ENCODE peak calls at places on chromosomes 5 and 9, in ten cellular contexts. P is brain microvascular endothelial cell; X is naive thymus-derived CD4-positive, alpha-beta T cell; A is GM06990; W is H7; N is AG04450; B is A673; S is SJSA1; L is astrocyte; O is Peyer's patch. E is an unnamed sample.

GRCh38 chr9:133684461-133685361 is 48.5 kb downstream of the DBH start:
- DNase-seq in B (no peak), P (no peak), S (no peak), A (no peak), O (no peak), W (no peak), L (no peak), X (no peak), N (no peak), E (no peak)

GRCh38 chr5:112049738-112050137 is 292.7 kb upstream of the NREP start:
- DNase-seq in N (no peak), X (no peak), O (no peak), B (no peak), W (no peak), S (peak; percentile 83), A (no peak), L (no peak), P (no peak), E (no peak)

GRCh38 chr5:176870110-176870591 is 29.0 kb downstream of the HK3 start:
- DNase-seq in S (peak; percentile 81), N (peak; percentile 3), O (no peak), P (peak; percentile 43), B (peak; percentile 19), X (no peak), A (no peak), W (peak; percentile 95), L (peak; percentile 10), E (peak; percentile 60)

GRCh38 chr5:146947181-146947941 is 68.8 kb upstream of the PPP2R2B start:
- DNase-seq in N (no peak), W (no peak), P (no peak), A (no peak), S (no peak), B (peak; percentile 56), X (no peak), L (no peak), O (no peak), E (no peak)

GRCh38 chr9:127393680-127394079 is 3.3 kb upstream of the SLC2A8 start:
- DNase-seq in A (no peak), B (no peak), S (no peak), X (no peak), P (no peak), N (no peak), W (no peak), O (no peak), L (peak; percentile 26), E (no peak)

GRCh38 chr9:33800886-33801285 is 5.5 kb downstream of the PRSS3 start:
- DNase-seq in W (no peak), O (no peak), A (no peak), N (no peak), S (no peak), B (no peak), P (no peak), L (peak; percentile 22), X (no peak), E (no peak)

GRCh38 chr5:149024477-149024876 is 38.4 kb downstream of the SH3TC2 start:
- DNase-seq in A (no peak), P (no peak), L (no peak), B (no peak), N (no peak), W (no peak), X (no peak), O (no peak), S (no peak), E (peak; percentile 32)

GRCh38 chr5:88675758-88676636 is 207.0 kb downstream of the MEF2C start:
- DNase-seq in B (peak; percentile 95), P (no peak), A (peak; percentile 69), W (peak; percentile 88), X (no peak), L (peak; percentile 98), O (no peak), S (peak; percentile 79), N (no peak), E (peak; percentile 93)

GRCh38 chr5:59107692-59108091 is 524.8 kb downstream of the RAB3C start:
- DNase-seq in N (no peak), A (no peak), O (no peak), L (no peak), X (no peak), B (peak; percentile 37), W (no peak), S (no peak), P (no peak), E (no peak)

GRCh38 chr9:98491778-98492177 is 217.0 kb downstream of the GABBR2 start:
- DNase-seq in L (peak; percentile 69), X (no peak), S (peak; percentile 47), N (peak; percentile 23), O (no peak), B (no peak), W (no peak), P (peak; percentile 62), A (no peak), E (peak; percentile 12)

GRCh38 chr5:50606179-50606578 is 60.3 kb upstream of the PARP8 start:
- DNase-seq in A (peak; percentile 24), X (no peak), B (no peak), N (no peak), S (no peak), W (no peak), P (no peak), L (no peak), O (no peak), E (no peak)

GRCh38 chr9:36163049-36163839 is 5.9 kb upstream of the CCIN start:
- DNase-seq in L (peak; percentile 87), P (peak; percentile 71), S (peak; percentile 47), W (peak; percentile 93), B (no peak), N (no peak), O (no peak), A (no peak), X (no peak), E (peak; percentile 98)

GRCh38 chr5:112192886-112193285 is 226.2 kb downstream of the EPB41L4A start:
- DNase-seq in A (no peak), L (no peak), S (no peak), O (no peak), P (no peak), W (no peak), B (no peak), N (no peak), X (no peak), E (no peak)

GRCh38 chr9:88313364-88314220 is 74.7 kb upstream of the SPIN1 start:
- DNase-seq in P (no peak), A (no peak), W (peak; percentile 53), L (no peak), O (no peak), S (no peak), X (no peak), B (no peak), N (no peak), E (no peak)

GRCh38 chr9:37371565-37372464 is 50.7 kb upstream of the GRHPR start:
- DNase-seq in N (no peak), B (peak; percentile 44), X (no peak), O (peak; percentile 63), W (no peak), S (no peak), P (peak; percentile 67), L (peak; percentile 68), A (peak; percentile 68), E (no peak)

GRCh38 chr5:2156358-2157059 is 273.8 kb upstream of the IRX4 start:
- DNase-seq in L (no peak), S (no peak), A (no peak), N (no peak), W (no peak), B (no peak), P (no peak), O (no peak), X (no peak), E (no peak)

GRCh38 chr5:43000198-43000840 is 39.8 kb downstream of the ANXA2R start:
- DNase-seq in O (no peak), P (no peak), B (no peak), W (peak; percentile 61), X (no peak), L (peak; percentile 60), S (no peak), N (no peak), A (no peak), E (no peak)
- H3K27me3 ChIP-seq in O (no peaks in the 10 kb centered on the region), P (no peaks in the 10 kb centered on the region), B (no peaks in the 10 kb centered on the region), W (peaks cover 86% of the 10 kb centered on the region), X (no peaks in the 10 kb centered on the region), L (no peaks in the 10 kb centered on the region), S (no peaks in the 10 kb centered on the region), N (no peaks in the 10 kb centered on the region), A (no peaks in the 10 kb centered on the region), E (no peaks in the 10 kb centered on the region)

GRCh38 chr5:80960531-80961375 is 590 bp downstream of the RASGRF2 start:
- DNase-seq in B (peak; percentile 56), L (no peak), X (peak; percentile 55), O (no peak), S (peak; percentile 48), P (no peak), A (peak; percentile 14), W (peak; percentile 73), N (no peak), E (peak; percentile 43)
- H3K27me3 ChIP-seq in B (peaks cover 6% of the 10 kb centered on the region), L (peaks cover 9% of the 10 kb centered on the region), X (no peaks in the 10 kb centered on the region), O (no peaks in the 10 kb centered on the region), S (no peaks in the 10 kb centered on the region), P (no peaks in the 10 kb centered on the region), A (no peaks in the 10 kb centered on the region), W (peaks cover 19% of the 10 kb centered on the region), N (no peaks in the 10 kb centered on the region), E (no peaks in the 10 kb centered on the region)

DNA sequence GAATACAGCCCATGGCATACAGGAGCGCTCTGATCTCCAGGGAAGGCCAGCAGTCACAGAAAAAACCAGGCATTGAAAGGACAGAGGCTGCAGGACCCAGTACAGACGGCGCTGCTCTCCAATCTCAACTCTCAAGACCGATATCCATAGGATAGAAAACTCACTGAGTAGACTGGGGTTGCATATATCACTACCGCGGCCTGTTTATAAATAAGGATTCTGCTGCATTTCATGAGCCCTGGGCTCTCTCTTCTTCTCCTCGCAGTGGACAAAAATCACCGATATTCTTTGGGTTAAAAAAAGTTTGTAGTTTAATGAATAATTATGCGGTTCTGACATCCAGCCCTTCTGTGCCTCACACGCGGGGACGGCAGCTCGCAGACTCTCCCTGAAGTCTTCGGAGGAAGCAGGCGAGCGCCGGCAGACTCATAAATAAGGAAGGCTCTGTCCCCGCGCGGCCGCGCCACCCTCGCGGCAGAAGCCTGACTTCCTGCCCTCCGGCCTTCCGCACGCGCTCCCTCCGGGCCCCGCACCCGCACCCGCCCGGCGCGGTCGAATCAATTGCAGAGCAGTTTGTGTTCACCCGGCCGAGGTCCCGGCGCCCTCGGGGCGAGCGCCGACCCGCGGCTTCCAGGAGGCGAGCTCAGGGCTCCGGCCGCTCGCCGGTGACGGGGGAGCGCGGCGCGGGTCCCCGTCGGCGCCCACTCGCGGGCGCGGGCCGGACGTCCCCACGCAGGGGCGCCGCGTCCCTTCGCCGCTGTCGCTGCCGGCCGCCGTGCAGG is at the start of gene FAM78A:
- DNase-seq in S (no peak), B (no peak), W (peak; percentile 88), X (peak; percentile 39), P (no peak), O (peak; percentile 75), N (no peak), A (peak; percentile 80), L (no peak), E (no peak)
- H3K27me3 ChIP-seq in S (peaks cover 40% of the 10 kb centered on the region), B (no peaks in the 10 kb centered on the region), W (peaks cover 19% of the 10 kb centered on the region), X (no peaks in the 10 kb centered on the region), P (peaks cover 23% of the 10 kb centered on the region), O (no peaks in the 10 kb centered on the region), N (peaks cover 42% of the 10 kb centered on the region), A (no peaks in the 10 kb centered on the region), L (peaks cover 23% of the 10 kb centered on the region), E (peaks cover 13% of the 10 kb centered on the region)

DNA sequence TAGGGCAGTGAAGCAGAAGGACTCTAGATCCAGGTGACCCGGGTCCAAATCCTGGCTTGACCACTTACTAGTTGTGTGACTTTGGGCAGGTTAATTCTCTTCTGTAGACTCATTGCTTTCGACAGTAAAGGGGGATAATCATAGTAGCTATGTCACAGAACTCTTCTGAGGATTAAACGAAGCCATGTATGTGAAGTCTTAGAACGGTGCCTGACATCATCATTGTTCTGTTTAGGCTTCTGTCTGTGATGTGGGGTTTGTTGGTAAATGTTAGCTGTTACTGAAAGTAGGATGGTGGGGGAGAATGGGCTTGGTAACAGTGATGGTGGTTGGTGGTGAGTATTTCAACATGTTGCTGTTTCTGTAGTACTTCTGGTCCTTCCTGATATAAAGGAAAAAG is 73.7 kb downstream of the MAP1B start:
- DNase-seq in X (no peak), L (no peak), P (no peak), W (no peak), O (no peak), N (no peak), A (no peak), B (no peak), S (no peak), E (no peak)
- H3K27me3 ChIP-seq in X (no peaks in the 10 kb centered on the region), L (no peaks in the 10 kb centered on the region), P (no peaks in the 10 kb centered on the region), W (no peaks in the 10 kb centered on the region), O (no peaks in the 10 kb centered on the region), N (no peaks in the 10 kb centered on the region), A (peaks cover 3% of the 10 kb centered on the region), B (no peaks in the 10 kb centered on the region), S (no peaks in the 10 kb centered on the region), E (no peaks in the 10 kb centered on the region)

E was measured in SJCRH30.